ENCODE peak calls at places on chromosomes 4 and X, in five cellular contexts. One of them, this sample, is unnamed.
A peak's percentile ranks its signal among the peaks of the same experiment; 100 is the strongest.

GRCh38 chrX:65971151-65971550 is 68.7 kb downstream of the VSIG4 start:
- DNase-seq in fibroblast of lung: no peak
- DNase-seq in endothelial cell of umbilical vein: no peak
- DNase-seq in MM.1S: no peak
- DNase-seq in GM23248: no peak
- DNase-seq in this sample: no peak

GRCh38 chr4:141311805-141312204 is 91.1 kb downstream of the ZNF330 start:
- DNase-seq in fibroblast of lung: no peak
- DNase-seq in endothelial cell of umbilical vein: no peak
- DNase-seq in MM.1S: no peak
- DNase-seq in GM23248: no peak
- DNase-seq in this sample: no peak

GRCh38 chrX:19595036-19595435 is 79.7 kb upstream of the MAP3K15 start:
- DNase-seq in fibroblast of lung: no peak
- DNase-seq in endothelial cell of umbilical vein: no peak
- DNase-seq in MM.1S: peak; percentile 12
- DNase-seq in GM23248: peak; percentile 35
- DNase-seq in this sample: no peak

GRCh38 chrX:115560211-115560977 is 580 bp upstream of the PLS3 start:
- DNase-seq in fibroblast of lung: peak; percentile 70
- DNase-seq in endothelial cell of umbilical vein: peak; percentile 70
- DNase-seq in MM.1S: no peak
- DNase-seq in GM23248: no peak
- DNase-seq in this sample: peak; percentile 81

GRCh38 chrX:135977611-135978010 is 3.8 kb upstream of the MMGT1 start:
- DNase-seq in fibroblast of lung: peak; percentile 52
- DNase-seq in endothelial cell of umbilical vein: no peak
- DNase-seq in MM.1S: no peak
- DNase-seq in GM23248: peak; percentile 48
- DNase-seq in this sample: peak; percentile 20

GRCh38 chrX:11472879-11473278 is 179.7 kb downstream of the AMELX start:
- DNase-seq in fibroblast of lung: no peak
- DNase-seq in endothelial cell of umbilical vein: no peak
- DNase-seq in MM.1S: no peak
- DNase-seq in GM23248: no peak
- DNase-seq in this sample: no peak

GRCh38 chrX:70554523-70554922 is 109.9 kb downstream of the DLG3 start:
- DNase-seq in fibroblast of lung: peak; percentile 3
- DNase-seq in endothelial cell of umbilical vein: no peak
- DNase-seq in MM.1S: no peak
- DNase-seq in GM23248: peak; percentile 65
- DNase-seq in this sample: no peak

GRCh38 chrX:49627030-49627777 is 28.4 kb downstream of the GAGE1 start:
- DNase-seq in fibroblast of lung: no peak
- DNase-seq in endothelial cell of umbilical vein: no peak
- DNase-seq in MM.1S: peak; percentile 67
- DNase-seq in GM23248: peak; percentile 4
- DNase-seq in this sample: peak; percentile 1

GRCh38 chr4:150889306-150889705 is 125.8 kb downstream of the LRBA start:
- DNase-seq in fibroblast of lung: no peak
- DNase-seq in endothelial cell of umbilical vein: no peak
- DNase-seq in MM.1S: no peak
- DNase-seq in GM23248: no peak
- DNase-seq in this sample: no peak

GRCh38 chr4:86934147-86934771 is 552 bp upstream of the AFF1 start:
- DNase-seq in fibroblast of lung: peak; percentile 10
- DNase-seq in endothelial cell of umbilical vein: no peak
- DNase-seq in MM.1S: no peak
- DNase-seq in GM23248: peak; percentile 62
- DNase-seq in this sample: no peak
- H2AFZ ChIP-seq in fibroblast of lung: peak overlapping the region; percentile 87
- H2AFZ ChIP-seq in endothelial cell of umbilical vein: peak overlapping the region; percentile 21
- H2AFZ ChIP-seq in MM.1S: peak overlapping the region; percentile 62
- H2AFZ ChIP-seq in GM23248: peak overlapping the region; percentile 96
- H2AFZ ChIP-seq in this sample: peak overlapping the region; percentile 86

DNA sequence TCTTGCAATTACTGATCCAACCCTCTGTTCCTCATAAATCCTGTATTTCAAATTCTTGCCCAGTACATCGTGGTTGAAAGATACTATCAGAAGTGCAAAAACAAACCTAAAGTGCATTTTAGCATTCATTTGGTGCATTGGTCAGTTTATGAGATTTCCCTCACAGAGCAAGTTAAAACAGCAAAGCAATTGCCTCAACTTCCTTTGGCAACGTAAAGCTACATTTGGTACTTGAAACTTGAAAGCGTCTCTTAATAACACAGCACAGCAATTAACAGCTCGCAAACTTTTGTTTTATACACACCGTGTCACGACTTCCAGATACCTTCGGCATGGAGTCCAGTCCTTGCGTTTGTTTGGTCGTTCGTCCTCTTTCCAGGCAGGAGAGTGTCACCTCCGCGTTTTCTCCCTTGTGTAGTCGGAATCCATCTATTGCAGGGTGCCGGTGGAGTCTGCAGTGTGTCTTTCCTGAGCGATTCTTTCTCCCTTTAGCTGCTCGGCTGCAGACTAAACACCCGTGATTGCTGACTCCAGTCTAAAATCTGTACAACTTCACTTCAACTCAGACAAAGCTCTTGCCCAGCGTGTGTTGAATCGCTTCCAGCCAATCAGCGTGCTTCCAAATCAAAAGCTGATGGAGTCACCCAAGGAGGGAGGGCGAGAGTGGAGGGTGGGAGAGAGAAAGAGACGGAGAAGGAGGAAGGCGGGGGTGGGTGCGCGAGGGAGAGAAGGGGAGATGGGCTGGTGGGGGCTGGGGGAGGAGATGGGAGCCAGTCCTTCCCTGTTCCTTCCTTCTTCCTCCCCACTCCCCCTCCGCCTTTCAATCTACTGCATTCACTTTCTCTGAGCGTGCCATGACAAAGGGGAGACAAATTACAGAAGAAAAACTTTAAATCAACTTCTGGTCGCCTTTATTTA is at the start of gene PCDH18:
- DNase-seq in fibroblast of lung: peak; percentile 97
- DNase-seq in endothelial cell of umbilical vein: peak; percentile 90
- DNase-seq in MM.1S: peak; percentile 84
- DNase-seq in GM23248: peak; percentile 96
- DNase-seq in this sample: peak; percentile 15
- H2AFZ ChIP-seq in fibroblast of lung: no peak within 1 kb of the TSS
- H2AFZ ChIP-seq in endothelial cell of umbilical vein: peak within 1 kb of the TSS; percentile 74
- H2AFZ ChIP-seq in MM.1S: peak within 1 kb of the TSS; percentile 99
- H2AFZ ChIP-seq in GM23248: peak within 1 kb of the TSS; percentile 73
- H2AFZ ChIP-seq in this sample: peak within 1 kb of the TSS; percentile 69

GRCh38 chr4:123755655-123756054 is 359.1 kb downstream of the SPRY1 start:
- DNase-seq in fibroblast of lung: no peak
- DNase-seq in endothelial cell of umbilical vein: no peak
- DNase-seq in MM.1S: no peak
- DNase-seq in GM23248: no peak
- DNase-seq in this sample: no peak
- H2AFZ ChIP-seq in fibroblast of lung: no peak overlapping the region
- H2AFZ ChIP-seq in endothelial cell of umbilical vein: no peak overlapping the region
- H2AFZ ChIP-seq in MM.1S: no peak overlapping the region
- H2AFZ ChIP-seq in GM23248: no peak overlapping the region
- H2AFZ ChIP-seq in this sample: no peak overlapping the region

GRCh38 chr4:40190465-40190864 is 6.4 kb upstream of the RHOH start:
- DNase-seq in fibroblast of lung: no peak
- DNase-seq in endothelial cell of umbilical vein: no peak
- DNase-seq in MM.1S: no peak
- DNase-seq in GM23248: no peak
- DNase-seq in this sample: no peak
- H2AFZ ChIP-seq in fibroblast of lung: no peak overlapping the region
- H2AFZ ChIP-seq in endothelial cell of umbilical vein: no peak overlapping the region
- H2AFZ ChIP-seq in MM.1S: peak overlapping the region; percentile 78
- H2AFZ ChIP-seq in GM23248: no peak overlapping the region
- H2AFZ ChIP-seq in this sample: no peak overlapping the region

GRCh38 chr4:33054161-33054560 is 2334.0 kb downstream of the PCDH7 start:
- DNase-seq in fibroblast of lung: no peak
- DNase-seq in endothelial cell of umbilical vein: no peak
- DNase-seq in MM.1S: no peak
- DNase-seq in GM23248: peak; percentile 51
- DNase-seq in this sample: no peak
- H2AFZ ChIP-seq in fibroblast of lung: no peak overlapping the region
- H2AFZ ChIP-seq in endothelial cell of umbilical vein: no peak overlapping the region
- H2AFZ ChIP-seq in MM.1S: no peak overlapping the region
- H2AFZ ChIP-seq in GM23248: peak overlapping the region; percentile 28
- H2AFZ ChIP-seq in this sample: no peak overlapping the region

DNA sequence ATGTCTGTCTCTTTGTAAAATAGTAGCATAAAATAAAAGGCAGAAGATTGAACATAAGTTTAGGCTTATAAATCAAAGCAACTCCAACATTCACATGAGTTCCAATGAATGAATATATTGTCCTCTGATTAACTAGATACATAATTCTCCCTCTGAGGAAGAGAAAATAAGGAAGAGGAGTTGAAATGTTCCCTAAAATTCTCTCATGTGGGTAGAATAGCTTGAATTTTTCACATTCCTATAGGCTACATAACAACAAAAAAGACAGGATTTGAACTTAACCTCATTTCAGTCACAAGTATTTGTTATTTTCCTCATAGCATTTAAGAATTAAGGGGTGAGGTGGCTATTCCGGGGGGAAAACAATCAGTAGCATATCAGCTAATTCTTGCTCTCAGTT is 462.4 kb upstream of the NDST4 start:
- DNase-seq in fibroblast of lung: no peak
- DNase-seq in endothelial cell of umbilical vein: no peak
- DNase-seq in MM.1S: no peak
- DNase-seq in GM23248: no peak
- DNase-seq in this sample: no peak
- H2AFZ ChIP-seq in fibroblast of lung: no peak overlapping the region
- H2AFZ ChIP-seq in endothelial cell of umbilical vein: no peak overlapping the region
- H2AFZ ChIP-seq in MM.1S: no peak overlapping the region
- H2AFZ ChIP-seq in GM23248: peak overlapping the region; percentile 21
- H2AFZ ChIP-seq in this sample: no peak overlapping the region

DNA sequence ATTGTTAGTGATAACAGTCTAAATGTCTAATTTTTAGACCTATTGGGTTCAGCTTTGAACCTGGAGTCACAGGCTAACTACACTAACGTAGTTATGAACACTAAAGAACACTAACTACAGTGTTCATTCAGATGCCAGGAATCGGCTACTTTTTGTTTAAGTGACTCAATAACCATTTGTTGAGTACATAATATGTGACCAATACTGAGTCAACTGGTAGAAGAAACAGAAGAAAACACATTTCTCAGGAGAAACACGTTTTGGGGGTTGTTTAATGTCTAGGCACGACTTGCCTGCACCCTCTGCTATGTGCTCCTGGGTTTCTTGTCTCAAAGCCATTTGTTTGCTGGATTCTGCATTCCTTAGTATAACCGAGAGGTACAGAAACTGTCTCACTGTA is 18.6 kb upstream of the CLNK start:
- DNase-seq in fibroblast of lung: peak; percentile 57
- DNase-seq in endothelial cell of umbilical vein: no peak
- DNase-seq in MM.1S: no peak
- DNase-seq in GM23248: peak; percentile 4
- DNase-seq in this sample: peak; percentile 39
- H2AFZ ChIP-seq in fibroblast of lung: no peak overlapping the region
- H2AFZ ChIP-seq in endothelial cell of umbilical vein: no peak overlapping the region
- H2AFZ ChIP-seq in MM.1S: no peak overlapping the region
- H2AFZ ChIP-seq in GM23248: no peak overlapping the region
- H2AFZ ChIP-seq in this sample: no peak overlapping the region

GRCh38 chr4:112086036-112086434 is 59.2 kb upstream of the FAM241A start:
- DNase-seq in fibroblast of lung: no peak
- DNase-seq in endothelial cell of umbilical vein: peak; percentile 9
- DNase-seq in MM.1S: no peak
- DNase-seq in GM23248: no peak
- DNase-seq in this sample: no peak

GRCh38 chr4:112082954-112083586 is 62.2 kb upstream of the FAM241A start:
- DNase-seq in fibroblast of lung: peak; percentile 94
- DNase-seq in endothelial cell of umbilical vein: peak; percentile 99
- DNase-seq in MM.1S: no peak
- DNase-seq in GM23248: peak; percentile 68
- DNase-seq in this sample: peak; percentile 94

GRCh38 chr4:112085156-112086035 is 59.9 kb upstream of the FAM241A start:
- DNase-seq in fibroblast of lung: no peak
- DNase-seq in endothelial cell of umbilical vein: peak; percentile 38
- DNase-seq in MM.1S: peak; percentile 15
- DNase-seq in GM23248: no peak
- DNase-seq in this sample: no peak

GRCh38 chr4:112083587-112084347 is 61.5 kb upstream of the FAM241A start:
- DNase-seq in fibroblast of lung: peak; percentile 30
- DNase-seq in endothelial cell of umbilical vein: peak; percentile 79
- DNase-seq in MM.1S: no peak
- DNase-seq in GM23248: peak; percentile 40
- DNase-seq in this sample: peak; percentile 14
- H2AFZ ChIP-seq in fibroblast of lung: no peak overlapping the region
- H2AFZ ChIP-seq in endothelial cell of umbilical vein: no peak overlapping the region
- H2AFZ ChIP-seq in MM.1S: no peak overlapping the region
- H2AFZ ChIP-seq in GM23248: peak overlapping the region; percentile 13
- H2AFZ ChIP-seq in this sample: no peak overlapping the region